ENCODE peak calls at places on chromosomes 12 and 14, in nine cellular contexts. One of them, this sample, is unnamed.

GRCh38 chr14:35297677-35298076 is 5.5 kb downstream of the PSMA6 start:
- DNase-seq in left ventricle myocardium inferior: no peak
- DNase-seq in stimulated activated CD4-positive, alpha-beta T cell treated with anti-CD3 and anti-CD28 coated beads, Interleukin-15, amount 100 ng/mL, for 24 hours: no peak
- DNase-seq in SK-N-DZ: no peak
- DNase-seq in BJ: no peak
- DNase-seq in GM18507: no peak
- DNase-seq in transverse colon: no peak
- DNase-seq in activated T-helper 1 cell treated with Interleukin-2 at 50 U/mL for 16 hours: no peak
- DNase-seq in adipocyte: no peak
- DNase-seq in this sample: no peak

GRCh38 chr12:30823140-30823669 is 68.5 kb upstream of the CAPRIN2 start:
- DNase-seq in stimulated activated CD4-positive, alpha-beta T cell treated with anti-CD3 and anti-CD28 coated beads, Interleukin-15, amount 100 ng/mL, for 24 hours: peak; percentile 62
- DNase-seq in BJ: no peak
- DNase-seq in SK-N-DZ: no peak
- DNase-seq in activated T-helper 1 cell treated with Interleukin-2 at 50 U/mL for 16 hours: peak; percentile 20
- DNase-seq in adipocyte: no peak
- DNase-seq in left ventricle myocardium inferior: peak; percentile 31
- DNase-seq in GM18507: no peak
- DNase-seq in transverse colon: peak; percentile 34
- DNase-seq in this sample: peak; percentile 55

GRCh38 chr12:66861157-66861750 is 182.4 kb upstream of the GRIP1 start:
- DNase-seq in activated T-helper 1 cell treated with Interleukin-2 at 50 U/mL for 16 hours: peak; percentile 12
- DNase-seq in adipocyte: peak; percentile 86
- DNase-seq in GM18507: peak; percentile 5
- DNase-seq in left ventricle myocardium inferior: peak; percentile 33
- DNase-seq in SK-N-DZ: peak; percentile 66
- DNase-seq in BJ: peak; percentile 0
- DNase-seq in transverse colon: peak; percentile 63
- DNase-seq in stimulated activated CD4-positive, alpha-beta T cell treated with anti-CD3 and anti-CD28 coated beads, Interleukin-15, amount 100 ng/mL, for 24 hours: peak; percentile 70
- DNase-seq in this sample: peak; percentile 64

GRCh38 chr14:51957950-51958349 is 31.4 kb upstream of the RTRAF start:
- DNase-seq in stimulated activated CD4-positive, alpha-beta T cell treated with anti-CD3 and anti-CD28 coated beads, Interleukin-15, amount 100 ng/mL, for 24 hours: no peak
- DNase-seq in left ventricle myocardium inferior: no peak
- DNase-seq in activated T-helper 1 cell treated with Interleukin-2 at 50 U/mL for 16 hours: no peak
- DNase-seq in transverse colon: no peak
- DNase-seq in BJ: no peak
- DNase-seq in SK-N-DZ: no peak
- DNase-seq in GM18507: no peak
- DNase-seq in adipocyte: peak; percentile 27
- DNase-seq in this sample: no peak

GRCh38 chr12:43847427-43847826 is 11.5 kb downstream of the TMEM117 start:
- DNase-seq in BJ: peak; percentile 10
- DNase-seq in stimulated activated CD4-positive, alpha-beta T cell treated with anti-CD3 and anti-CD28 coated beads, Interleukin-15, amount 100 ng/mL, for 24 hours: no peak
- DNase-seq in left ventricle myocardium inferior: no peak
- DNase-seq in adipocyte: peak; percentile 72
- DNase-seq in transverse colon: no peak
- DNase-seq in GM18507: no peak
- DNase-seq in activated T-helper 1 cell treated with Interleukin-2 at 50 U/mL for 16 hours: no peak
- DNase-seq in SK-N-DZ: no peak
- DNase-seq in this sample: no peak

GRCh38 chr14:34359423-34360120 is 102.5 kb downstream of the SPTSSA start:
- DNase-seq in SK-N-DZ: no peak
- DNase-seq in left ventricle myocardium inferior: no peak
- DNase-seq in activated T-helper 1 cell treated with Interleukin-2 at 50 U/mL for 16 hours: no peak
- DNase-seq in stimulated activated CD4-positive, alpha-beta T cell treated with anti-CD3 and anti-CD28 coated beads, Interleukin-15, amount 100 ng/mL, for 24 hours: no peak
- DNase-seq in adipocyte: no peak
- DNase-seq in GM18507: no peak
- DNase-seq in BJ: no peak
- DNase-seq in transverse colon: peak; percentile 29
- DNase-seq in this sample: peak; percentile 55

GRCh38 chr14:105978618-105979295 is 452.4 kb downstream of the TMEM121 start:
- DNase-seq in GM18507: no peak
- DNase-seq in BJ: no peak
- DNase-seq in SK-N-DZ: no peak
- DNase-seq in adipocyte: no peak
- DNase-seq in stimulated activated CD4-positive, alpha-beta T cell treated with anti-CD3 and anti-CD28 coated beads, Interleukin-15, amount 100 ng/mL, for 24 hours: no peak
- DNase-seq in transverse colon: no peak
- DNase-seq in activated T-helper 1 cell treated with Interleukin-2 at 50 U/mL for 16 hours: no peak
- DNase-seq in left ventricle myocardium inferior: no peak
- DNase-seq in this sample: no peak

GRCh38 chr12:51381226-51382079 is 9.8 kb downstream of the GALNT6 start:
- DNase-seq in adipocyte: peak; percentile 33
- DNase-seq in stimulated activated CD4-positive, alpha-beta T cell treated with anti-CD3 and anti-CD28 coated beads, Interleukin-15, amount 100 ng/mL, for 24 hours: no peak
- DNase-seq in SK-N-DZ: no peak
- DNase-seq in left ventricle myocardium inferior: no peak
- DNase-seq in GM18507: no peak
- DNase-seq in BJ: no peak
- DNase-seq in activated T-helper 1 cell treated with Interleukin-2 at 50 U/mL for 16 hours: no peak
- DNase-seq in transverse colon: no peak
- DNase-seq in this sample: no peak

GRCh38 chr14:95889236-95889979 is 12.8 kb downstream of the TUNAR start:
- DNase-seq in stimulated activated CD4-positive, alpha-beta T cell treated with anti-CD3 and anti-CD28 coated beads, Interleukin-15, amount 100 ng/mL, for 24 hours: no peak
- DNase-seq in transverse colon: no peak
- DNase-seq in BJ: no peak
- DNase-seq in GM18507: peak; percentile 22
- DNase-seq in adipocyte: no peak
- DNase-seq in SK-N-DZ: no peak
- DNase-seq in activated T-helper 1 cell treated with Interleukin-2 at 50 U/mL for 16 hours: no peak
- DNase-seq in left ventricle myocardium inferior: no peak
- DNase-seq in this sample: no peak

GRCh38 chr12:3750616-3751015 is 2.3 kb downstream of the CRACR2A start:
- DNase-seq in SK-N-DZ: no peak
- DNase-seq in transverse colon: no peak
- DNase-seq in stimulated activated CD4-positive, alpha-beta T cell treated with anti-CD3 and anti-CD28 coated beads, Interleukin-15, amount 100 ng/mL, for 24 hours: no peak
- DNase-seq in GM18507: no peak
- DNase-seq in BJ: no peak
- DNase-seq in left ventricle myocardium inferior: no peak
- DNase-seq in adipocyte: no peak
- DNase-seq in activated T-helper 1 cell treated with Interleukin-2 at 50 U/mL for 16 hours: no peak
- DNase-seq in this sample: no peak

GRCh38 chr12:48489012-48489411 is 6.7 kb downstream of the C12orf54 start:
- DNase-seq in stimulated activated CD4-positive, alpha-beta T cell treated with anti-CD3 and anti-CD28 coated beads, Interleukin-15, amount 100 ng/mL, for 24 hours: no peak
- DNase-seq in adipocyte: peak; percentile 2
- DNase-seq in GM18507: no peak
- DNase-seq in left ventricle myocardium inferior: no peak
- DNase-seq in activated T-helper 1 cell treated with Interleukin-2 at 50 U/mL for 16 hours: no peak
- DNase-seq in transverse colon: no peak
- DNase-seq in BJ: peak; percentile 7
- DNase-seq in SK-N-DZ: no peak
- DNase-seq in this sample: no peak

GRCh38 chr12:63826002-63826585 is 18.4 kb upstream of the SRGAP1 start:
- DNase-seq in stimulated activated CD4-positive, alpha-beta T cell treated with anti-CD3 and anti-CD28 coated beads, Interleukin-15, amount 100 ng/mL, for 24 hours: no peak
- DNase-seq in activated T-helper 1 cell treated with Interleukin-2 at 50 U/mL for 16 hours: no peak
- DNase-seq in BJ: no peak
- DNase-seq in GM18507: peak; percentile 25
- DNase-seq in transverse colon: no peak
- DNase-seq in left ventricle myocardium inferior: no peak
- DNase-seq in adipocyte: peak; percentile 89
- DNase-seq in SK-N-DZ: peak; percentile 54
- DNase-seq in this sample: no peak

GRCh38 chr14:35573911-35574310 is 39.9 kb downstream of the INSM2 start:
- DNase-seq in BJ: no peak
- DNase-seq in activated T-helper 1 cell treated with Interleukin-2 at 50 U/mL for 16 hours: no peak
- DNase-seq in transverse colon: no peak
- DNase-seq in adipocyte: no peak
- DNase-seq in GM18507: no peak
- DNase-seq in left ventricle myocardium inferior: no peak
- DNase-seq in stimulated activated CD4-positive, alpha-beta T cell treated with anti-CD3 and anti-CD28 coated beads, Interleukin-15, amount 100 ng/mL, for 24 hours: no peak
- DNase-seq in SK-N-DZ: peak; percentile 98
- DNase-seq in this sample: no peak

GRCh38 chr12:32309811-32310755 is 89.3 kb upstream of the FGD4 start:
- DNase-seq in SK-N-DZ: no peak
- DNase-seq in BJ: no peak
- DNase-seq in left ventricle myocardium inferior: no peak
- DNase-seq in adipocyte: no peak
- DNase-seq in stimulated activated CD4-positive, alpha-beta T cell treated with anti-CD3 and anti-CD28 coated beads, Interleukin-15, amount 100 ng/mL, for 24 hours: no peak
- DNase-seq in activated T-helper 1 cell treated with Interleukin-2 at 50 U/mL for 16 hours: no peak
- DNase-seq in GM18507: no peak
- DNase-seq in transverse colon: no peak
- DNase-seq in this sample: peak; percentile 51

GRCh38 chr14:68676511-68676943 is 116.3 kb downstream of the ZFP36L1 start:
- DNase-seq in GM18507: no peak
- DNase-seq in adipocyte: no peak
- DNase-seq in stimulated activated CD4-positive, alpha-beta T cell treated with anti-CD3 and anti-CD28 coated beads, Interleukin-15, amount 100 ng/mL, for 24 hours: no peak
- DNase-seq in transverse colon: no peak
- DNase-seq in BJ: no peak
- DNase-seq in activated T-helper 1 cell treated with Interleukin-2 at 50 U/mL for 16 hours: no peak
- DNase-seq in left ventricle myocardium inferior: no peak
- DNase-seq in SK-N-DZ: no peak
- DNase-seq in this sample: no peak

GRCh38 chr14:94116701-94117100 is 6.2 kb downstream of the IFI27 start:
- DNase-seq in activated T-helper 1 cell treated with Interleukin-2 at 50 U/mL for 16 hours: no peak
- DNase-seq in SK-N-DZ: no peak
- DNase-seq in stimulated activated CD4-positive, alpha-beta T cell treated with anti-CD3 and anti-CD28 coated beads, Interleukin-15, amount 100 ng/mL, for 24 hours: no peak
- DNase-seq in BJ: no peak
- DNase-seq in GM18507: no peak
- DNase-seq in transverse colon: no peak
- DNase-seq in adipocyte: no peak
- DNase-seq in left ventricle myocardium inferior: no peak
- DNase-seq in this sample: no peak

GRCh38 chr14:74249433-74250375 is 10.5 kb downstream of the VSX2 start:
- DNase-seq in GM18507: no peak
- DNase-seq in adipocyte: no peak
- DNase-seq in left ventricle myocardium inferior: no peak
- DNase-seq in transverse colon: no peak
- DNase-seq in stimulated activated CD4-positive, alpha-beta T cell treated with anti-CD3 and anti-CD28 coated beads, Interleukin-15, amount 100 ng/mL, for 24 hours: no peak
- DNase-seq in SK-N-DZ: no peak
- DNase-seq in BJ: no peak
- DNase-seq in activated T-helper 1 cell treated with Interleukin-2 at 50 U/mL for 16 hours: no peak
- DNase-seq in this sample: no peak

GRCh38 chr14:88515499-88516221 is 39.1 kb downstream of the PTPN21 start:
- DNase-seq in BJ: no peak
- DNase-seq in transverse colon: no peak
- DNase-seq in adipocyte: no peak
- DNase-seq in stimulated activated CD4-positive, alpha-beta T cell treated with anti-CD3 and anti-CD28 coated beads, Interleukin-15, amount 100 ng/mL, for 24 hours: no peak
- DNase-seq in left ventricle myocardium inferior: no peak
- DNase-seq in activated T-helper 1 cell treated with Interleukin-2 at 50 U/mL for 16 hours: no peak
- DNase-seq in GM18507: no peak
- DNase-seq in SK-N-DZ: no peak
- DNase-seq in this sample: no peak

GRCh38 chr14:87833026-87833425 is 160.0 kb downstream of the GALC start:
- DNase-seq in left ventricle myocardium inferior: no peak
- DNase-seq in activated T-helper 1 cell treated with Interleukin-2 at 50 U/mL for 16 hours: no peak
- DNase-seq in transverse colon: no peak
- DNase-seq in GM18507: no peak
- DNase-seq in stimulated activated CD4-positive, alpha-beta T cell treated with anti-CD3 and anti-CD28 coated beads, Interleukin-15, amount 100 ng/mL, for 24 hours: no peak
- DNase-seq in adipocyte: no peak
- DNase-seq in BJ: no peak
- DNase-seq in SK-N-DZ: no peak
- DNase-seq in this sample: no peak

GRCh38 chr14:102086346-102086971 is 385 bp downstream of the HSP90AA1 start:
- DNase-seq in activated T-helper 1 cell treated with Interleukin-2 at 50 U/mL for 16 hours: peak; percentile 50
- DNase-seq in SK-N-DZ: no peak
- DNase-seq in GM18507: no peak
- DNase-seq in transverse colon: peak; percentile 60
- DNase-seq in adipocyte: peak; percentile 87
- DNase-seq in left ventricle myocardium inferior: peak; percentile 31
- DNase-seq in stimulated activated CD4-positive, alpha-beta T cell treated with anti-CD3 and anti-CD28 coated beads, Interleukin-15, amount 100 ng/mL, for 24 hours: peak; percentile 68
- DNase-seq in BJ: no peak
- DNase-seq in this sample: peak; percentile 71

GRCh38 chr14:89408907-89409675 is 7.9 kb downstream of the FOXN3 start:
- DNase-seq in stimulated activated CD4-positive, alpha-beta T cell treated with anti-CD3 and anti-CD28 coated beads, Interleukin-15, amount 100 ng/mL, for 24 hours: no peak
- DNase-seq in SK-N-DZ: no peak
- DNase-seq in BJ: no peak
- DNase-seq in left ventricle myocardium inferior: no peak
- DNase-seq in GM18507: no peak
- DNase-seq in transverse colon: no peak
- DNase-seq in activated T-helper 1 cell treated with Interleukin-2 at 50 U/mL for 16 hours: no peak
- DNase-seq in adipocyte: no peak
- DNase-seq in this sample: no peak

GRCh38 chr14:95953111-95953724 is 76.6 kb downstream of the TUNAR start:
- DNase-seq in GM18507: no peak
- DNase-seq in adipocyte: peak; percentile 31
- DNase-seq in activated T-helper 1 cell treated with Interleukin-2 at 50 U/mL for 16 hours: no peak
- DNase-seq in BJ: no peak
- DNase-seq in SK-N-DZ: no peak
- DNase-seq in stimulated activated CD4-positive, alpha-beta T cell treated with anti-CD3 and anti-CD28 coated beads, Interleukin-15, amount 100 ng/mL, for 24 hours: no peak
- DNase-seq in left ventricle myocardium inferior: no peak
- DNase-seq in transverse colon: no peak
- DNase-seq in this sample: no peak

GRCh38 chr12:30965613-30965985 is 39.1 kb downstream of the TSPAN11 start:
- DNase-seq in SK-N-DZ: no peak
- DNase-seq in transverse colon: no peak
- DNase-seq in stimulated activated CD4-positive, alpha-beta T cell treated with anti-CD3 and anti-CD28 coated beads, Interleukin-15, amount 100 ng/mL, for 24 hours: no peak
- DNase-seq in activated T-helper 1 cell treated with Interleukin-2 at 50 U/mL for 16 hours: no peak
- DNase-seq in GM18507: no peak
- DNase-seq in adipocyte: no peak
- DNase-seq in left ventricle myocardium inferior: no peak
- DNase-seq in BJ: no peak
- DNase-seq in this sample: peak; percentile 15

GRCh38 chr14:45651906-45652305 is 398.9 kb upstream of the MIS18BP1 start:
- DNase-seq in SK-N-DZ: no peak
- DNase-seq in BJ: no peak
- DNase-seq in left ventricle myocardium inferior: no peak
- DNase-seq in stimulated activated CD4-positive, alpha-beta T cell treated with anti-CD3 and anti-CD28 coated beads, Interleukin-15, amount 100 ng/mL, for 24 hours: no peak
- DNase-seq in transverse colon: no peak
- DNase-seq in activated T-helper 1 cell treated with Interleukin-2 at 50 U/mL for 16 hours: no peak
- DNase-seq in GM18507: no peak
- DNase-seq in adipocyte: peak; percentile 2
- DNase-seq in this sample: no peak

GRCh38 chr12:27549801-27550652 is 26.0 kb downstream of the PPFIBP1 start:
- DNase-seq in BJ: peak; percentile 86
- DNase-seq in stimulated activated CD4-positive, alpha-beta T cell treated with anti-CD3 and anti-CD28 coated beads, Interleukin-15, amount 100 ng/mL, for 24 hours: no peak
- DNase-seq in left ventricle myocardium inferior: peak; percentile 83
- DNase-seq in SK-N-DZ: no peak
- DNase-seq in GM18507: no peak
- DNase-seq in adipocyte: peak; percentile 96
- DNase-seq in activated T-helper 1 cell treated with Interleukin-2 at 50 U/mL for 16 hours: no peak
- DNase-seq in transverse colon: peak; percentile 74
- DNase-seq in this sample: peak; percentile 51

GRCh38 chr14:68561531-68562007 is 231.3 kb downstream of the ZFP36L1 start:
- DNase-seq in GM18507: no peak
- DNase-seq in SK-N-DZ: no peak
- DNase-seq in left ventricle myocardium inferior: no peak
- DNase-seq in BJ: no peak
- DNase-seq in stimulated activated CD4-positive, alpha-beta T cell treated with anti-CD3 and anti-CD28 coated beads, Interleukin-15, amount 100 ng/mL, for 24 hours: no peak
- DNase-seq in activated T-helper 1 cell treated with Interleukin-2 at 50 U/mL for 16 hours: no peak
- DNase-seq in transverse colon: no peak
- DNase-seq in adipocyte: no peak
- DNase-seq in this sample: no peak

GRCh38 chr12:62726471-62726980 is 208.4 kb downstream of the PPM1H start:
- DNase-seq in activated T-helper 1 cell treated with Interleukin-2 at 50 U/mL for 16 hours: no peak
- DNase-seq in transverse colon: no peak
- DNase-seq in adipocyte: peak; percentile 40
- DNase-seq in BJ: no peak
- DNase-seq in GM18507: no peak
- DNase-seq in SK-N-DZ: no peak
- DNase-seq in stimulated activated CD4-positive, alpha-beta T cell treated with anti-CD3 and anti-CD28 coated beads, Interleukin-15, amount 100 ng/mL, for 24 hours: no peak
- DNase-seq in left ventricle myocardium inferior: no peak
- DNase-seq in this sample: no peak